ENCODE peak calls at places on chromosomes 12 and 14, in ten cellular contexts. L, F, Y, Q, T, J, A, E, X and V are unnamed samples.
A peak's percentile ranks its signal among the peaks of the same experiment; 100 is the strongest.

GRCh38 chr14:50051706-50052105 is 64.7 kb downstream of the VCPKMT start:
- DNase-seq in L (no peak), F (no peak), Y (no peak), Q (no peak), T (no peak), J (no peak), A (no peak), E (no peak), X (no peak), V (no peak)

GRCh38 chr14:75042040-75042439 is 9.2 kb downstream of the MLH3 start:
- DNase-seq in L (no peak), F (no peak), Y (no peak), Q (no peak), T (no peak), J (no peak), A (no peak), E (no peak), X (no peak), V (no peak)

GRCh38 chr12:97946701-97947100 is 484.1 kb downstream of the RMST start:
- DNase-seq in L (no peak), F (no peak), Y (no peak), Q (no peak), T (no peak), J (no peak), A (no peak), E (no peak), X (no peak), V (peak; percentile 17)

GRCh38 chr14:22448905-22449611 is 140.0 kb downstream of the DAD1 start:
- DNase-seq in L (no peak), F (no peak), Y (no peak), Q (no peak), T (peak; percentile 21), J (no peak), A (peak; percentile 67), E (no peak), X (no peak), V (peak; percentile 7)

GRCh38 chr14:57816568-57817284 is 49.2 kb downstream of the SLC35F4 start:
- DNase-seq in L (no peak), F (no peak), Y (no peak), Q (no peak), T (no peak), J (no peak), A (no peak), E (no peak), X (no peak), V (no peak)

GRCh38 chr12:43896496-43896895 is 60.6 kb downstream of the TMEM117 start:
- DNase-seq in L (no peak), F (no peak), Y (no peak), Q (no peak), T (no peak), J (no peak), A (no peak), E (no peak), X (no peak), V (no peak)

GRCh38 chr14:59281613-59282012 is 93.1 kb downstream of the DAAM1 start:
- DNase-seq in L (no peak), F (no peak), Y (no peak), Q (no peak), T (no peak), J (no peak), A (peak; percentile 70), E (no peak), X (no peak), V (no peak)

GRCh38 chr12:120722784-120723183 is 2.8 kb upstream of the ACADS start:
- DNase-seq in L (no peak), F (no peak), Y (no peak), Q (no peak), T (no peak), J (no peak), A (no peak), E (no peak), X (no peak), V (no peak)

GRCh38 chr12:64203775-64204174 is 18.3 kb downstream of the KICS2 start:
- DNase-seq in L (no peak), F (no peak), Y (no peak), Q (no peak), T (no peak), J (no peak), A (no peak), E (no peak), X (no peak), V (no peak)

GRCh38 chr12:6644903-6645302 is 2.3 kb downstream of the ACRBP start:
- DNase-seq in L (no peak), F (peak; percentile 48), Y (no peak), Q (no peak), T (no peak), J (no peak), A (no peak), E (no peak), X (no peak), V (no peak)